ENCODE peak calls at places on chromosomes 6 and 20, in nine cellular contexts. M is COLO829, Q is suprapubic skin, F is H54, X is HepG2, W is Panc1, Y is mesendoderm, S is AG20443, P is NCI-H460. D is an unnamed sample.

GRCh38 chr6:9704989-9705388 is 709.9 kb downstream of the TFAP2A start:
- DNase-seq in M (no peak), Q (no peak), F (no peak), X (peak; percentile 3), W (no peak), Y (no peak), S (no peak), P (no peak), D (no peak)

GRCh38 chr20:32189691-32190607 is 17.6 kb downstream of the PLAGL2 start:
- DNase-seq in M (no peak), Q (peak; percentile 73), F (no peak), X (no peak), W (no peak), Y (peak; percentile 62), S (peak; percentile 75), P (no peak), D (peak; percentile 40)

GRCh38 chr6:18485660-18486435 is 98.7 kb downstream of the RNF144B start:
- DNase-seq in M (no peak), Q (no peak), F (no peak), X (no peak), W (no peak), Y (no peak), S (no peak), P (no peak), D (no peak)

GRCh38 chr20:63049561-63050221 is 42.9 kb upstream of the BHLHE23 start:
- DNase-seq in M (no peak), Q (no peak), F (no peak), X (no peak), W (no peak), Y (no peak), S (no peak), P (no peak), D (no peak)

GRCh38 chr6:36110053-36110452 is 20.3 kb upstream of the MAPK13 start:
- DNase-seq in M (no peak), Q (no peak), F (no peak), X (no peak), W (no peak), Y (no peak), S (no peak), P (no peak), D (no peak)

GRCh38 chr6:134778431-134778830 is 171.5 kb downstream of the ALDH8A1 start:
- DNase-seq in M (no peak), Q (no peak), F (no peak), X (no peak), W (no peak), Y (no peak), S (no peak), P (no peak), D (no peak)

GRCh38 chr20:64203037-64203777 is 39.0 kb downstream of the MYT1 start:
- DNase-seq in M (no peak), Q (no peak), F (no peak), X (no peak), W (no peak), Y (peak; percentile 14), S (no peak), P (no peak), D (no peak)

GRCh38 chr6:17388365-17388764 is 5.0 kb upstream of the CAP2 start:
- DNase-seq in M (no peak), Q (no peak), F (no peak), X (no peak), W (no peak), Y (no peak), S (no peak), P (no peak), D (no peak)

GRCh38 chr6:766625-767024 is 73.7 kb upstream of the EXOC2 start:
- DNase-seq in M (no peak), Q (no peak), F (no peak), X (no peak), W (no peak), Y (no peak), S (no peak), P (no peak), D (no peak)

GRCh38 chr20:36542019-36542488 is 735 bp downstream of the MYL9 start:
- DNase-seq in M (no peak), Q (no peak), F (peak; percentile 38), X (peak; percentile 46), W (no peak), Y (peak; percentile 83), S (peak; percentile 80), P (no peak), D (peak; percentile 70)

GRCh38 chr20:59779656-59780380 is 153.6 kb downstream of the SYCP2 start:
- DNase-seq in M (no peak), Q (peak; percentile 19), F (no peak), X (no peak), W (no peak), Y (no peak), S (no peak), P (no peak), D (no peak)

GRCh38 chr20:33673411-33674293 is 576 bp downstream of the NECAB3 start:
- DNase-seq in M (no peak), Q (no peak), F (peak; percentile 95), X (no peak), W (no peak), Y (no peak), S (peak; percentile 20), P (no peak), D (no peak)

GRCh38 chr6:16698163-16698533 is 63.1 kb downstream of the ATXN1 start:
- DNase-seq in M (no peak), Q (no peak), F (no peak), X (no peak), W (no peak), Y (no peak), S (peak; percentile 23), P (no peak), D (no peak)

GRCh38 chr6:56955171-56956155 is 556 bp downstream of the BEND6 start:
- DNase-seq in M (peak; percentile 77), Q (peak; percentile 84), F (peak; percentile 84), X (peak; percentile 83), W (peak; percentile 89), Y (peak; percentile 98), S (peak; percentile 91), P (peak; percentile 83), D (peak; percentile 95)